ENCODE peak calls at places on chromosome 5, in ten cellular contexts. P, K, R, N, W, C, D, E, B and L are unnamed samples.

GRCh38 chr5:39977231-39977630 is 552.5 kb upstream of the DAB2 start:
- DNase-seq in D (no peak), C (no peak), E (no peak), N (no peak), R (no peak), W (no peak), K (no peak), B (no peak), P (no peak), L (no peak)

GRCh38 chr5:43514471-43514815 is 505 bp downstream of the C5orf34 start:
- DNase-seq in E (no peak), C (no peak), P (no peak), N (peak), W (peak), K (peak), D (no peak), B (no peak), R (no peak), L (no peak)

GRCh38 chr5:43313854-43314457 is 744 bp upstream of the HMGCS1 start:
- DNase-seq in N (peak), C (peak), B (no peak), D (no peak), R (peak), W (peak), E (peak), K (no peak), P (no peak), L (no peak)

GRCh38 chr5:72328172-72328571 is 8.0 kb downstream of the PTCD2 start:
- DNase-seq in K (no peak), D (no peak), C (no peak), W (no peak), B (no peak), E (no peak), N (peak), R (no peak), P (peak), L (no peak)

GRCh38 chr5:6343951-6344596 is 34.3 kb downstream of the MED10 start:
- DNase-seq in B (no peak), C (no peak), P (no peak), W (no peak), K (no peak), E (no peak), N (no peak), R (no peak), D (no peak), L (no peak)

GRCh38 chr5:63101870-63102269 is 523.3 kb downstream of the LRRC70 start:
- DNase-seq in C (no peak), N (no peak), B (no peak), W (no peak), E (no peak), P (no peak), D (no peak), R (no peak), K (no peak), L (no peak)

GRCh38 chr5:34474573-34475021 is 181.5 kb upstream of the RAI14 start:
- DNase-seq in B (no peak), C (peak), W (peak), N (peak), R (no peak), E (no peak), D (peak), K (no peak), P (no peak), L (no peak)

GRCh38 chr5:93789173-93790070 is 48.0 kb upstream of the POU5F2 start:
- DNase-seq in E (no peak), W (no peak), P (no peak), R (no peak), D (no peak), N (peak), C (no peak), K (peak), B (no peak), L (no peak)

GRCh38 chr5:169706758-169707450 is 69.8 kb downstream of the DOCK2 start:
- DNase-seq in B (no peak), C (no peak), D (no peak), W (no peak), E (no peak), R (no peak), N (peak), K (peak), P (no peak), L (no peak)

GRCh38 chr5:102628449-102629175 is 126.5 kb upstream of the PAM start:
- DNase-seq in B (no peak), E (no peak), C (no peak), R (no peak), D (no peak), P (no peak), W (no peak), K (no peak), N (no peak), L (no peak)

GRCh38 chr5:115349001-115349817 is 52.8 kb upstream of the CCDC112 start:
- DNase-seq in P (no peak), R (no peak), B (no peak), W (no peak), K (peak), E (peak), N (peak), C (no peak), D (no peak), L (no peak)

GRCh38 chr5:110414360-110414759 is 312.1 kb downstream of the TMEM232 start:
- DNase-seq in P (no peak), R (no peak), N (peak), E (no peak), D (peak), K (no peak), C (peak), B (no peak), W (peak), L (no peak)

GRCh38 chr5:55672477-55672911 is 39.6 kb downstream of the SLC38A9 start:
- DNase-seq in B (no peak), N (no peak), K (no peak), C (no peak), W (no peak), D (no peak), E (no peak), P (no peak), R (no peak), L (no peak)

GRCh38 chr5:79621056-79621455 is 8.8 kb downstream of the TENT2 start:
- DNase-seq in W (no peak), E (no peak), P (no peak), R (no peak), C (no peak), N (peak), D (no peak), K (no peak), B (no peak), L (no peak)

GRCh38 chr5:158715592-158715991 is 384.1 kb downstream of the EBF1 start:
- DNase-seq in R (no peak), N (no peak), K (no peak), E (no peak), B (no peak), C (no peak), D (no peak), W (no peak), P (no peak), L (no peak)

GRCh38 chr5:163489055-163489744 is 16.2 kb upstream of the MAT2B start:
- DNase-seq in C (no peak), R (no peak), D (no peak), E (no peak), W (peak), P (no peak), K (no peak), B (no peak), N (peak), L (no peak)

GRCh38 chr5:98065261-98065909 is 708.1 kb upstream of the RGMB start:
- DNase-seq in K (no peak), N (no peak), W (no peak), E (no peak), R (no peak), D (no peak), C (no peak), B (no peak), P (no peak), L (no peak)

GRCh38 chr5:428219-428618 is 14.8 kb upstream of the EXOC3 start:
- DNase-seq in R (no peak), C (no peak), N (no peak), E (no peak), P (peak), B (no peak), K (no peak), D (no peak), W (no peak), L (no peak)

GRCh38 chr5:109947667-109948066 is 257.9 kb downstream of the MAN2A1 start:
- DNase-seq in R (no peak), D (no peak), N (no peak), B (no peak), E (no peak), P (no peak), W (no peak), K (no peak), C (no peak), L (no peak)

GRCh38 chr5:41537581-41537980 is 27.2 kb upstream of the PLCXD3 start:
- DNase-seq in D (no peak), P (no peak), B (no peak), K (no peak), C (no peak), N (no peak), W (no peak), E (no peak), R (no peak), L (no peak)

GRCh38 chr5:140207250-140207954 is 32.4 kb downstream of the CYSTM1 start:
- DNase-seq in C (no peak), B (no peak), K (no peak), D (no peak), W (no peak), N (no peak), E (no peak), R (no peak), P (no peak), L (no peak)

GRCh38 chr5:72597456-72597948 is 90.3 kb upstream of the ZNF366 start:
- DNase-seq in B (peak), P (no peak), W (peak), K (no peak), R (no peak), E (no peak), N (peak), D (no peak), C (no peak), L (no peak)

GRCh38 chr5:115343855-115344254 is 47.4 kb upstream of the CCDC112 start:
- DNase-seq in E (no peak), C (no peak), K (no peak), D (no peak), P (no peak), B (no peak), R (no peak), W (no peak), N (peak), L (no peak)

GRCh38 chr5:175035882-175036533 is 311.6 kb downstream of the MSX2 start:
- DNase-seq in W (no peak), D (no peak), K (no peak), C (no peak), R (no peak), P (no peak), E (no peak), B (no peak), N (no peak), L (no peak)
- TF ChIP-seq CTCF in W (peak), D (no peak), K (no peak), C (peak), R (no peak), P (no peak), E (no peak), B (no peak), N (no peak), L (no peak)

GRCh38 chr5:141490271-141490670 is 1.4 kb downstream of the PCDHGC5 start:
- DNase-seq in E (no peak), P (no peak), N (no peak), D (peak), W (no peak), B (no peak), R (no peak), K (no peak), C (no peak), L (no peak)

GRCh38 chr5:141490771-141491170 is 1.9 kb downstream of the PCDHGC5 start:
- DNase-seq in E (no peak), K (no peak), N (no peak), W (no peak), C (no peak), D (peak), P (no peak), B (no peak), R (no peak), L (no peak)

GRCh38 chr5:141487131-141487530 is 1.8 kb upstream of the PCDHGC5 start:
- DNase-seq in N (no peak), C (no peak), B (no peak), E (no peak), P (no peak), W (no peak), K (no peak), D (peak), R (no peak), L (no peak)

GRCh38 chr5:141489841-141490240 is 960 bp downstream of the PCDHGC5 start:
- DNase-seq in K (no peak), P (no peak), C (no peak), N (no peak), D (no peak), E (no peak), W (no peak), R (no peak), B (no peak), L (no peak)

DNA sequence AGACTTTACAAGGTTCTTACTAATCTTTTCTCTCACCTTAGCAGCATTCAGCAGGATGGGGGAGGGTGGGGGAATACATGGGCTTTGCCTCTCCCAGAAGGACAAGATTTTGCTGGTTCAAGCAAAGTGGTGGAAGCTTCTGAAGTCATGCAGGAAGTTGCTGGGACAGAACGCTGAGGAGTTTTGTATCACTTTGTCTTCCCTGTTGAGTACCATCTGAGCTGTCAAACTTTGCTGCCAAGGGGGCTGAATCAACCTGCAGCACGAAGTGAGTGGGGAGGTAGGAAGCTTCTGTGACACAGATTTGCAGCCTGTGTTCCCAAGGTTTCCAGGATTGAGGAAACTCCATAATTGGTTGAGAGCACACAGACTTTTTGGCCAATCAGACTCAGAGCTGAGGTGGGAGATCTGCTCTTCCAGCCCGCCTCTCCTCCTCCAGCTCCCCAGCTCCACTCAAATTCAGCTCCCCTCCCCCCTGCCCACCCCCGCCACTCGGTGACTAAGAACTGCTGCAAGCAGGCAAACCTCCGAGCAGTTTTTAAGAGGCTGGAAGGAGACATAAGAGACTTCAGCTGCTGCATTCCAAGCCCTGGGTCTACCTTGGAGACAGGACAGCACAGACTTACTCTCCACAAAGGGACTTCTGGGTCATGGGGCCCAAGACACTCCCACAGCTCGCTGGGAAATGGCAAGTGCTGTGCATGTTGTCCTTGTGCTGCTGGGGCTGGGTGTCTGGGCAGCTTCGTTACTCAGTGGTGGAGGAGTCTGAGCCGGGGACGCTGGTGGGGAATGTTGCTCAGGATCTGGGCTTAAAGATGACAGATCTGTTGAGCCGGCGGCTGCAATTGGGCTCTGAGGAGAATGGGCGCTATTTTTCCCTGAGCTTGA is at the start of gene PCDHGC5:
- DNase-seq in K (no peak), D (peak), B (no peak), C (no peak), N (peak), R (no peak), E (no peak), P (no peak), W (no peak), L (no peak)
- TF ChIP-seq CTCF in K (no peak), D (no peak), B (no peak), C (no peak), N (no peak), R (no peak), E (no peak), P (no peak), W (no peak), L (no peak)

GRCh38 chr5:122091942-122092600 is 14.0 kb upstream of the LOX start:
- DNase-seq in K (no peak), D (no peak), R (no peak), P (no peak), E (no peak), B (no peak), W (peak), C (peak), N (peak), L (no peak)
- TF ChIP-seq CTCF in K (peak), D (no peak), R (no peak), P (peak), E (no peak), B (no peak), W (peak), C (peak), N (peak), L (no peak)

DNA sequence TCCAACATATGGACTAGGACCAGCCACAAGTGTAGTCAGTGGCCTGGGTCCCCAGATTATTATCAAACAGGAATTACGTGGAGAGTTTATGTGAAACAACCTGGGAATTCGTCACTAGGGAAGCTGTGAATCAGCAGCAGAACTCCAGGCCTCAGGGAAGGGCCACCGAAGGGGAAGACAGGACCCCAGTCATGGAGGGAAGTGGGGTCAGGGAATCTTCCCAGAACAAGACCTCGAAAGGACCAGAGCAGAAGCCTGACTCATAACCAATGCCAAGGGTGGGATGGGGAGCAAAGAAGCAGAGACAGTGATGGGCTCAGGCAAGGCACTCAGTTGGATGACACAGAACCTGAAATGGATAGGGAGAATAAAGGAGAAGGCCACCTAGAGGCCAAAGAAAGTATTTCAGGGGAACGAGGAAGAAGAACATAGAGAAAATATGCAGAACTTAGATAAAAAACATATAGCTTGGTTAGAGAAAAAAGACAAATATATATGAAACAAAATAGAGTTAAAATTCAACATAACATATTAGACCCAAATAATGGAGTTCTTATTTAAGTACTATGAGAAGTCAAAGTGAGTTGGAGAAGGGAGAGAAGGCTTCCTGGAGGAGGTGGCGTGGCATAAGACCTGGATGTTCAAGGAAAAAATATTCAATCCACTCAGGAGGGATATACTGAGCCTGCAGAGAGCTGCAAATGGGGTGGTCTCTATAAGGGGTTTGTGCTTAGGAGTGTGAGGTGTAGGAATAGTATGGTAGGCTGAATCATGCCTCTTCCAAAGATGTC is 66.7 kb upstream of the CAST start:
- DNase-seq in B (no peak), R (no peak), E (peak), K (no peak), W (peak), D (peak), C (no peak), N (no peak), P (no peak), L (no peak)
- TF ChIP-seq CTCF in B (peak), R (peak), E (peak), K (peak), W (peak), D (no peak), C (peak), N (peak), P (no peak), L (no peak)

DNA sequence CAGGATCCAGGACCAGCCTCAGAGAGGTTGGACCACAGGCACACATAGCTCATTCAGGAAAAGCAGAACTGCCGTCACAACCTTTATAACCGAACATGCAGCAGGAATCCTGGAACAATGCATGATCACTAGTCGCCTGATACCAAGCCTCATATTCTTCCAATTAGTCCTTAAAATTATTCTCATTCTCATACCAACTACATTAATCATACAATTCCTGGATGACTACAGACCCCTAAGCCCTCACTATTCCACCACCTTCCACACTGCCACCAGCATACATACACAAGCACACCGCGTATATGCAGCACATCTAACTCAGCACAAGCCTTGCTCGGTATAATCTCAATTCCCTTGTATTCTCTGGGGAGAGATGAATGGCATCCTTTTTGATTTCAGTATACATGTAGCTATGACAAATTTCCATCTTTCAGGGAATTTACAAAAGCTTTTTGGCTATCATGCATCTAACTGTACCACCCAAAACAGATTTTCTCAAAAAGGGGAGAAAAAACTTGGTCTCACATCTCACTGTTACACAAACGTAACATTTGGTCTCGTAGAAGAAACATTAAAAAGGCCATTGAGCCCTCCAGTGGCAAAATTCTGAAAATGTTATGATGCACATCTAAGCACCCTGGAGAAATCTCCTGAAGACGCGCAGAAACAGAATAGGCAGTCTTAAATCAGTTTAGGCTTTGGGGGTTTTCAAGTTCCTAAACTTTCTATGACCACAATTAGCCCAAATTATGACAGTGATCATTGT is 46.2 kb downstream of the MCTP1 start:
- DNase-seq in E (no peak), D (no peak), C (no peak), N (peak), K (no peak), R (no peak), P (no peak), B (no peak), W (no peak), L (no peak)
- TF ChIP-seq CTCF in E (no peak), D (peak), C (peak), N (peak), K (no peak), R (no peak), P (peak), B (no peak), W (peak), L (no peak)

DNA sequence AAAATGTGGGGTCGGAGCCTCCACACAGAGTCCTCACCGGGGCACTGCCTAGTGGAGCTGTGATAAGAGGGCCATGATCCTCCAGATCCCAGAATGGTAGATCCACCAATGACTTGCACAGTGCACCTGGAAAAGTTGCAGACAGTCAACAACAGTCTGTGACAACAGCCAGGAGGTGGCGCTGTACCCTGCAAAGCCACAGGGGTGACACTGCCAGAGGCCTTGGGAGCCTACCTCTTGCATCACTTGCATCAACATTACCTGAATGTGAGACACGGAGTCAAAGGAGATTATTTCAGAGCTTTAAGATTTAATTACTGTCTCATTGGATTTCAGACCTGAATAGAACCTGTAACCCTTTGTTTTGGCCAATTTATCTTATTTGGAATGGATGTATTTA is 614.1 kb upstream of the CDH9 start:
- DNase-seq in W (peak), N (no peak), D (no peak), R (no peak), K (no peak), B (no peak), P (no peak), C (peak), E (no peak), L (no peak)
- TF ChIP-seq CTCF in W (peak), N (no peak), D (no peak), R (no peak), K (no peak), B (no peak), P (no peak), C (peak), E (no peak), L (no peak)